ENCODE peak calls at places on chromosome 20, in four cellular contexts. N, H, V and E are unnamed samples.

GRCh38 chr20:36408219-36408618 is 102.1 kb downstream of the DLGAP4 start:
- DNase-seq in H (peak), V (peak), N (no peak), E (no peak)

GRCh38 chr20:9407805-9408421 is 106.5 kb upstream of the LAMP5 start:
- DNase-seq in V (peak), N (peak), H (peak), E (no peak)

GRCh38 chr20:8421981-8422380 is 289.9 kb downstream of the PLCB1 start:
- DNase-seq in V (no peak), N (no peak), H (no peak), E (peak)

GRCh38 chr20:34175072-34175471 is 63.0 kb upstream of the EIF2S2 start:
- DNase-seq in H (no peak), N (no peak), V (no peak), E (no peak)

GRCh38 chr20:52852695-52853094 is 119.5 kb upstream of the TSHZ2 start:
- DNase-seq in N (no peak), H (no peak), V (peak), E (no peak)

GRCh38 chr20:21391495-21392298 is 5.6 kb downstream of the NKX2-4 start:
- DNase-seq in H (peak), V (no peak), N (no peak), E (no peak)

GRCh38 chr20:19761853-19762252 is 3.8 kb downstream of the RIN2 start:
- DNase-seq in H (no peak), V (no peak), N (no peak), E (no peak)

GRCh38 chr20:57397004-57397692 is 6.0 kb downstream of the RBM38 start:
- DNase-seq in V (no peak), N (peak), H (no peak), E (no peak)

GRCh38 chr20:57653546-57653900 is 33.3 kb upstream of the ZBP1 start:
- DNase-seq in N (peak), V (no peak), H (no peak), E (no peak)

GRCh38 chr20:1062334-1063015 is 55.9 kb upstream of the PSMF1 start:
- DNase-seq in N (no peak), H (peak), V (no peak), E (no peak)

GRCh38 chr20:5928831-5929715 is 21.3 kb downstream of the TRMT6 start:
- DNase-seq in H (no peak), N (no peak), V (no peak), E (no peak)

GRCh38 chr20:45857114-45857835 is at the start of the genes ACOT8 and ZSWIM3:
- DNase-seq in N (peak), H (peak), V (peak), E (peak)

GRCh38 chr20:49868538-49868937 is 46.8 kb downstream of the SPATA2 start:
- DNase-seq in H (no peak), N (no peak), V (no peak), E (no peak)

GRCh38 chr20:1282966-1283365 is 16.9 kb downstream of the SNPH start:
- DNase-seq in N (no peak), V (no peak), H (peak), E (no peak)

GRCh38 chr20:43583982-43584432 is 6.7 kb upstream of the IFT52 start:
- DNase-seq in V (peak), N (peak), H (no peak), E (peak)

GRCh38 chr20:6122111-6122872 is 538 bp downstream of the FERMT1 start:
- DNase-seq in N (no peak), V (peak), H (peak), E (no peak)

GRCh38 chr20:20211274-20211987 is 156.5 kb upstream of the INSM1 start:
- DNase-seq in H (no peak), V (no peak), N (no peak), E (no peak)

GRCh38 chr20:40965671-40966070 is 63.0 kb upstream of the TOP1 start:
- DNase-seq in V (no peak), N (no peak), H (no peak), E (no peak)

GRCh38 chr20:40966516-40967185 is 62.0 kb upstream of the TOP1 start:
- DNase-seq in V (no peak), H (no peak), N (no peak), E (no peak)

GRCh38 chr20:40962733-40963504 is 65.7 kb upstream of the TOP1 start:
- DNase-seq in V (peak), H (peak), N (peak), E (no peak)

GRCh38 chr20:40963505-40963845 is 65.1 kb upstream of the TOP1 start:
- DNase-seq in V (no peak), N (no peak), H (no peak), E (no peak)

DNA sequence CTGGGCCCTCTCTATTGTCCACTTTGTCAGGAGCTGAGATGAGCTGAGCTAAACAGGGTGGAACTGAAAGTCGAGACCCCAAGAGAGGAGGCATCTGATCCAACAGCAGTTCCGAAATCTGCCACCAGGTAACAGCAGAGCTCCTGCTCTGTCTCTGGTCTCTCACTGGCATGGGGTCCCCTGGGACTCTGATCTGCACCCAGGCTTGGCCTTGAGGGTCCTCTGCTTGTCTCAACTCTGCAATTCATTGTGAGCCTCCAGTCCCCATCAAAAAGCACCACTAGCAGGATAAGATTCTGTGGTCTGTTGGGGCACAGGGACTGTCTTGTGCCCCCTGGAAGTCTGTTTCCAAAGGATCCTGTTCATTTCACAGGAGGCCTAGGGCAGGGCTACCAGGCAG is 62.5 kb upstream of the TOP1 start:
- DNase-seq in V (peak), H (peak), N (no peak), E (no peak)
- TF ChIP-seq CTCF in V (peak), H (peak), N (no peak), E (peak)

GRCh38 chr20:32959351-32960221 is 44.6 kb downstream of the SUN5 start:
- DNase-seq in H (peak), V (no peak), N (no peak), E (no peak)
- TF ChIP-seq CTCF in H (peak), V (peak), N (no peak), E (no peak)

DNA sequence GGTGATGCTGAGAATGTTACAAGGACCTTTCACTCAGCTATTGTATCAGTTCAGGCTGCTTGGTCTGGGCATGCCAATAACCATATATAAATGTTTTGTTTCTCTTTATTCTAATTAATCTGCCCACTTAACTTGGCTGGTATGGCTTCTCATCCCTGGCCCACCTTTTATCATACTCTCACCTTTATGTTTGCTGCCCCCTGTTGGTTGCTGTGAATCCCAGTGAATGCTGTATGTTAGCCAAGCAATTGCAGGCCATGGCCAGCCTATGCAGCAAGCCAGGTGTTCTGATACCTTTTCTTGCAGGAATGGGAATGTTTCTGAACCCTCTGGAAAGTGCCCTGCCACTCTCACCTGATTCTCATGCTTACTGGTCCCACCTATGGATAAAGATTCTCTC is 54.6 kb downstream of the PCSK2 start:
- DNase-seq in V (peak), N (no peak), H (peak), E (no peak)
- TF ChIP-seq CTCF in V (peak), N (no peak), H (peak), E (peak)

DNA sequence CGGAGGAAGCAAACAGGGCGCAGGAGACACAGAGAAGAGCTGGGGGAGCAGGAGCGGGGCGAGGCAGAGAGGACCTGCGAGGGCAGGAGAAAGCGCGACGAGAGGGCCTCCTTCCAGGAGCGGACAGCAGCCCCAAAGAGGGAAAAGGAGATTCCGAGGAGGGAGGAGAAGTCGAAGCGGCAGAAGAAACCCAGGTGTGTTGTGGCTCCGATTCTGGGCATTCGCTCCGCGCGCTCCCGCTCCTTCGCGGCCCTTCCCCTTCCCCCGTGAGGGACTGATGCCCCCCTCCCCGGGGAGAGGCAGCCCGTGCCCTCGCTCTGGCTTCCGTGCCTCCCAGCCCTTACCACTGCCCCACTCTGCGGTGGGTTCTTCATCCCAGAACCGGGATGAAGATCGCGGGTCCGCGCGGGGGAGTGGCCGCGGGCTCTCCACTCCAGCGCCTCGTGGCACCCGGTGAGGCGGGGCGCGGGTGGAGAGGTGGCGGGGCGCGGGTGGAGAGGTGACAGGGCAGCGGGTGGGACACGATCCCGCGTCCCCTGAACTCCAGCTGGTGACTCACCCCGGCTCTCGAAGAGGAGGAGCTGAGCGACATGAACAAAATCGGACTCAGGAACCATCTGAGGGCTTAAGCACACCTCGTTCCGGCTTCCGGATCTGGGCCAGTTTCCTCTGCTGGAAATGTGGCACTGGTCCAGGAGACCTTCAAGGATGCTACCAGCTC is 22.4 kb downstream of the TMC2 start:
- DNase-seq in N (no peak), V (no peak), H (peak), E (no peak)
- TF ChIP-seq CTCF in N (no peak), V (no peak), H (no peak), E (no peak)

GRCh38 chr20:25672659-25673058 is 24.0 kb downstream of the ZNF337 start:
- DNase-seq in H (no peak), N (no peak), V (no peak), E (no peak)

GRCh38 chr20:25668446-25668845 is 28.2 kb downstream of the ZNF337 start:
- DNase-seq in N (no peak), V (no peak), H (no peak), E (no peak)

GRCh38 chr20:25675161-25675560 is 21.5 kb downstream of the ZNF337 start:
- DNase-seq in N (no peak), V (no peak), H (no peak), E (no peak)

GRCh38 chr20:25669826-25670422 is 26.7 kb downstream of the ZNF337 start:
- DNase-seq in N (no peak), H (peak), V (peak), E (peak)
- TF ChIP-seq CTCF in N (no peak), H (peak), V (peak), E (peak)